ENCODE peak calls at places on chromosomes 2 and 18, in seven cellular contexts. T, C, F, K, D, Q and W are unnamed samples.

GRCh38 chr18:48550101-48550729 is 11.4 kb downstream of the CTIF start:
- DNase-seq in Q (peak), D (no peak), C (no peak), K (no peak), F (no peak), T (no peak), W (no peak)

GRCh38 chr2:174585111-174585510 is 12.5 kb downstream of the WIPF1 start:
- DNase-seq in K (no peak), D (no peak), Q (no peak), F (no peak), C (peak), T (no peak), W (no peak)

GRCh38 chr18:13446024-13446423 is 227.5 kb downstream of the LDLRAD4 start:
- DNase-seq in D (no peak), F (no peak), K (no peak), C (no peak), T (no peak), Q (no peak), W (no peak)

GRCh38 chr18:35389095-35389618 is 12.0 kb upstream of the ZNF396 start:
- DNase-seq in K (no peak), T (no peak), Q (no peak), D (no peak), F (no peak), C (no peak), W (no peak)

GRCh38 chr2:205675861-205676516 is 6.3 kb upstream of the NRP2 start:
- DNase-seq in K (no peak), D (peak), Q (no peak), T (peak), C (no peak), F (no peak), W (no peak)

GRCh38 chr2:143171817-143172216 is 42.6 kb downstream of the ARHGAP15 start:
- DNase-seq in F (no peak), D (no peak), Q (no peak), K (no peak), T (no peak), C (no peak), W (no peak)

GRCh38 chr2:127175821-127176354 is 44.2 kb downstream of the CYP27C1 start:
- DNase-seq in D (no peak), Q (no peak), F (no peak), T (no peak), C (no peak), K (no peak), W (no peak)

GRCh38 chr2:202149953-202150352 is 76.9 kb downstream of the KIAA2012 start:
- DNase-seq in F (no peak), D (no peak), C (no peak), Q (no peak), T (no peak), K (no peak), W (no peak)

GRCh38 chr18:34806527-34806926 is 96.4 kb downstream of the DTNA start:
- DNase-seq in F (no peak), C (no peak), T (no peak), D (no peak), Q (no peak), K (no peak), W (no peak)

GRCh38 chr2:239298126-239298804 is 102.6 kb downstream of the HDAC4 start:
- DNase-seq in K (no peak), D (peak), T (no peak), F (no peak), C (no peak), Q (peak), W (peak)

GRCh38 chr2:24837996-24838513 is 44.8 kb downstream of the CENPO start:
- DNase-seq in C (no peak), K (no peak), F (no peak), T (no peak), Q (no peak), D (no peak), W (no peak)

GRCh38 chr2:213125646-213126347 is 25.6 kb downstream of the IKZF2 start:
- DNase-seq in D (no peak), Q (no peak), F (no peak), C (no peak), T (no peak), K (no peak), W (no peak)

GRCh38 chr2:195782156-195782555 is 125.1 kb downstream of the SLC39A10 start:
- DNase-seq in K (no peak), C (no peak), T (no peak), F (no peak), Q (no peak), D (no peak), W (no peak)

GRCh38 chr2:103276869-103277268 is 515.0 kb downstream of the TMEM182 start:
- DNase-seq in C (no peak), D (no peak), T (no peak), K (no peak), F (no peak), Q (no peak), W (no peak)

GRCh38 chr2:94986392-94986963 is 39.0 kb upstream of the MAL start:
- DNase-seq in T (peak), F (peak), C (peak), Q (no peak), D (peak), K (peak), W (peak)

GRCh38 chr2:105447476-105447875 is 48.6 kb upstream of the FHL2 start:
- DNase-seq in K (no peak), D (no peak), T (no peak), F (no peak), C (no peak), Q (no peak), W (no peak)

GRCh38 chr2:28224648-28225471 is 167.8 kb upstream of the FOSL2 start:
- DNase-seq in K (no peak), F (no peak), C (peak), D (no peak), Q (no peak), T (no peak), W (no peak)

GRCh38 chr2:228545041-228545440 is 363.6 kb upstream of the SPHKAP start:
- DNase-seq in T (no peak), D (no peak), C (no peak), F (no peak), Q (no peak), K (no peak), W (no peak)

GRCh38 chr2:202378661-202379338 is 2.7 kb downstream of the BMPR2 start:
- DNase-seq in D (no peak), Q (no peak), C (no peak), K (no peak), T (no peak), F (no peak), W (no peak)

GRCh38 chr2:195923889-195924288 is 144.7 kb downstream of the DNAH7 start:
- DNase-seq in C (no peak), T (no peak), K (no peak), Q (no peak), D (no peak), F (no peak), W (no peak)

GRCh38 chr18:10269226-10269625 is 185.2 kb upstream of the APCDD1 start:
- DNase-seq in F (no peak), T (no peak), C (no peak), Q (no peak), K (no peak), D (no peak), W (no peak)

GRCh38 chr2:178363252-178363651 is 87.7 kb downstream of the PRKRA start:
- DNase-seq in T (no peak), D (no peak), F (no peak), C (no peak), K (peak), Q (no peak), W (no peak)

GRCh38 chr18:22322251-22322691 is 95.4 kb downstream of the CTAGE1 start:
- DNase-seq in F (no peak), Q (peak), C (no peak), K (no peak), T (no peak), D (no peak), W (no peak)

DNA sequence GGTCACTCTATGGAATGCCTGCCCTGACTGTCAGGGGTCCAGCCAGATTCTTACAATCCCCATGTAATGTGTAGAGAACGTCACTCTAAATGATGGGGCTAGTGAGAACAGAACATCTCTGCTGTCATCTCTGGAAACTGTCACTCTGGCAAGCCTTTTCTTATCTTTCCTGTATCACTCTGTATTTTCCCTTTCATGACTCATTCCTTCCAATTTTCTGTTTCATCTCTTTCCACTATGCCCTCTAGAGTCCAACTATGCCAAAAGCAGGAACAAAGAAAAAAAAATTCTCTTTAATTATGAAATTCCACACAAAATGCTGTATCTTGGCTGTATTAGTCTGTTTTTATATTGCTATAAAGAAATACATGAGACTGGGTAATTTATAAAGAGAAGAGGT is 608.8 kb downstream of the ADCYAP1 start:
- DNase-seq in K (no peak), C (no peak), D (no peak), Q (no peak), T (no peak), F (no peak), W (no peak)
- TF ChIP-seq CTCF in K (no peak), C (no peak), D (no peak), Q (no peak), T (no peak), F (no peak), W (no peak)

GRCh38 chr2:23769364-23769763 is 157.6 kb downstream of the ATAD2B start:
- DNase-seq in C (no peak), T (no peak), K (no peak), D (no peak), Q (no peak), F (no peak), W (no peak)
- TF ChIP-seq CTCF in C (no peak), T (no peak), K (no peak), D (no peak), Q (no peak), F (no peak), W (no peak)

GRCh38 chr2:16214391-16214790 is 274.0 kb downstream of the MYCN start:
- DNase-seq in K (no peak), D (no peak), C (no peak), F (no peak), T (no peak), Q (no peak), W (no peak)
- TF ChIP-seq CTCF in K (no peak), D (no peak), C (no peak), F (no peak), T (no peak), Q (no peak), W (no peak)

GRCh38 chr18:49857708-49858107 is 44.4 kb upstream of the ACAA2 start:
- DNase-seq in K (no peak), D (no peak), T (no peak), F (no peak), Q (no peak), C (no peak), W (no peak)
- TF ChIP-seq CTCF in K (no peak), D (no peak), T (no peak), F (no peak), Q (no peak), C (peak), W (no peak)

GRCh38 chr2:153163055-153163454 is 315.5 kb downstream of the RPRM start:
- DNase-seq in F (no peak), K (peak), Q (no peak), C (no peak), D (peak), T (peak), W (no peak)
- TF ChIP-seq CTCF in F (peak), K (no peak), Q (no peak), C (no peak), D (peak), T (peak), W (peak)

GRCh38 chr18:29439398-29439797 is 1262.5 kb upstream of the CDH2 start:
- DNase-seq in D (no peak), K (no peak), T (no peak), Q (no peak), F (no peak), C (no peak), W (no peak)
- TF ChIP-seq CTCF in D (no peak), K (no peak), T (no peak), Q (no peak), F (no peak), C (peak), W (no peak)

GRCh38 chr2:56985609-56986008 is 801.8 kb downstream of the CCDC85A start:
- DNase-seq in T (no peak), C (no peak), F (no peak), D (no peak), K (no peak), Q (no peak), W (no peak)
- TF ChIP-seq CTCF in T (no peak), C (no peak), F (no peak), D (no peak), K (no peak), Q (no peak), W (no peak)

DNA sequence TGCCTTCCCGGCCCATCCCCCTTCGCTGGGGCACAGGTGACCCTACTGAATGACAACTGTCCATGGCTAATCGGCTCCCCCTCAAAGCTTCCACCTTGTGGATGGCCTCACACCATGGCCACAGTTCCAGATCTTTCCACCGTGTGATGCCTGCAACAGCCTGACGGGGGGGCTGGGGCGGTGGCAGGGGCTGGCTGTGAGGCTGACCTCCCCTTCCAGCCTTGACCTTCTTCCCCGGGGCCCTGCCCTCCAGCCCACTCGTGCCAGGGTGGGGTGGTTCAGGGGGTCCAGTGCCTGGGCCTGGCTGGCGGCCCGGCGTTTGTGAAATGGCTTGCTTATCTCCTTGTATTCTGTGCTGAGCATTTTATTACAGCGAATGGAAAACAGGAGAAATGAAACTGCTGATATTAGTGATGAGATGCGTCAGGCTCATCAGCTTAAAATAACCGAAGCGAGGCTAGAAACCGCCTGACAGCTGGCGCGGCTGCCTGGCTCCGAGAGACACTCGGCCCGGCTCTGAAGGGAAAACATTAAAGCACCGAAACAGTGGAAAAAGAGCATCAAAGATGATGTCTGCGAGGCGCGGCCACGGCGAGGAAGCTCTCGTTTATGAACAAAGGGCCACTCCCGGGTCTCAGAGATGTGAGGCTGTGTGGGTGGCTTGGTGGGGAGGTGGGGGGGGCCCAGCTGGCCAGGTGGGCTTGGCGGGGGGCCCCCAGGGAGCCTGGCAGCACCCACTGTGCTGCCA is 916 bp upstream of the PDCD1 start:
- DNase-seq in C (no peak), F (no peak), Q (peak), K (no peak), D (no peak), T (peak), W (peak)
- TF ChIP-seq CTCF in C (peak), F (no peak), Q (no peak), K (no peak), D (peak), T (no peak), W (no peak)